ENCODE peak calls at places on chromosome 19, in six cellular contexts. Q is ELR, T is non-pigmented ciliary epithelial cell, U is NCI-H1092, F is RPMI7951, B is left ventricle myocardium superior. K is an unnamed sample.

GRCh38 chr19:55379161-55379560 is 2.5 kb downstream of the TMEM190 start:
- DNase-seq in Q (no peak), T (no peak), U (no peak), F (no peak), B (no peak), K (no peak)

GRCh38 chr19:6440905-6441304 is 7.3 kb upstream of the SLC25A41 start:
- DNase-seq in Q (no peak), T (no peak), U (no peak), F (no peak), B (no peak), K (no peak)

GRCh38 chr19:29785955-29786589 is 25.7 kb upstream of the CCNE1 start:
- DNase-seq in Q (peak), T (no peak), U (no peak), F (no peak), B (no peak), K (no peak)

GRCh38 chr19:2136796-2137195 is 14.6 kb downstream of the AP3D1 start:
- DNase-seq in Q (no peak), T (no peak), U (no peak), F (no peak), B (no peak), K (no peak)

GRCh38 chr19:42422576-42423461 is 4.4 kb downstream of the LIPE start:
- DNase-seq in Q (peak), T (no peak), U (no peak), F (no peak), B (no peak), K (no peak)

GRCh38 chr19:45349430-45349941 is 8.9 kb downstream of the KLC3 start:
- DNase-seq in Q (no peak), T (no peak), U (no peak), F (no peak), B (no peak), K (no peak)

GRCh38 chr19:17333611-17334413 is 843 bp downstream of the ANO8 start:
- DNase-seq in Q (peak), T (no peak), U (no peak), F (peak), B (peak), K (no peak)

GRCh38 chr19:8526345-8527062 is 12.5 kb upstream of the ZNF414 start:
- DNase-seq in Q (peak), T (peak), U (peak), F (peak), B (peak), K (peak)

GRCh38 chr19:47610902-47611301 is 2.0 kb downstream of the BICRA start:
- DNase-seq in Q (no peak), T (no peak), U (no peak), F (no peak), B (no peak), K (peak)

GRCh38 chr19:2176336-2176994 is 12.7 kb downstream of the DOT1L start:
- DNase-seq in Q (no peak), T (no peak), U (no peak), F (no peak), B (no peak), K (no peak)

GRCh38 chr19:18789883-18790565 is 1.1 kb downstream of the COMP start:
- DNase-seq in Q (peak), T (no peak), U (no peak), F (no peak), B (peak), K (no peak)

GRCh38 chr19:2477141-2477710 is 1.3 kb downstream of the GADD45B start:
- DNase-seq in Q (peak), T (no peak), U (no peak), F (peak), B (peak), K (peak)

GRCh38 chr19:45973564-45974338 is at the start of gene NOVA2:
- DNase-seq in Q (peak), T (no peak), U (peak), F (peak), B (peak), K (no peak)

GRCh38 chr19:51546650-51547396 is 15.4 kb upstream of the SIGLEC6 start:
- DNase-seq in Q (peak), T (peak), U (no peak), F (peak), B (no peak), K (no peak)

GRCh38 chr19:14434157-14434501 is 1.0 kb downstream of the PKN1 start:
- DNase-seq in Q (no peak), T (no peak), U (peak), F (no peak), B (peak), K (peak)

GRCh38 chr19:12952488-12953455 is 4.3 kb downstream of the GADD45GIP1 start:
- DNase-seq in Q (peak), T (peak), U (peak), F (peak), B (peak), K (no peak)

GRCh38 chr19:17260842-17261325 is 3.7 kb downstream of the USHBP1 start:
- DNase-seq in Q (peak), T (no peak), U (peak), F (peak), B (peak), K (peak)

GRCh38 chr19:18856385-18857126 is 24.8 kb downstream of the UPF1 start:
- DNase-seq in Q (peak), T (no peak), U (no peak), F (no peak), B (no peak), K (no peak)

GRCh38 chr19:6125571-6125989 is 9.9 kb upstream of the ACSBG2 start:
- DNase-seq in Q (peak), T (no peak), U (peak), F (peak), B (peak), K (peak)

GRCh38 chr19:48819366-48819816 is 8.6 kb upstream of the BCAT2 start:
- DNase-seq in Q (peak), T (no peak), U (peak), F (peak), B (peak), K (peak)

GRCh38 chr19:48302600-48302959 is 22.8 kb upstream of the EMP3 start:
- DNase-seq in Q (no peak), T (no peak), U (no peak), F (no peak), B (no peak), K (no peak)

GRCh38 chr19:1655131-1655981 is 2.9 kb upstream of the TCF3 start:
- DNase-seq in Q (peak), T (no peak), U (no peak), F (peak), B (no peak), K (no peak)

GRCh38 chr19:1384478-1385110 is 887 bp downstream of the NDUFS7 start:
- DNase-seq in Q (no peak), T (no peak), U (no peak), F (no peak), B (no peak), K (no peak)

GRCh38 chr19:2429917-2430570 is 2.7 kb upstream of the TIMM13 start:
- DNase-seq in Q (no peak), T (no peak), U (no peak), F (no peak), B (no peak), K (no peak)

GRCh38 chr19:4868286-4868834 is 893 bp upstream of the PLIN3 start:
- DNase-seq in Q (no peak), T (no peak), U (no peak), F (no peak), B (no peak), K (no peak)

GRCh38 chr19:16066611-16067104 is 9.6 kb upstream of the TPM4 start:
- DNase-seq in Q (peak), T (no peak), U (no peak), F (peak), B (no peak), K (no peak)

GRCh38 chr19:54164369-54165068 is 5.0 kb upstream of the LENG1 start:
- DNase-seq in Q (peak), T (no peak), U (no peak), F (peak), B (peak), K (peak)

GRCh38 chr19:42143341-42144234 is 11.3 kb upstream of the POU2F2 start:
- DNase-seq in Q (peak), T (no peak), U (no peak), F (peak), B (no peak), K (no peak)

K was measured in DMS153.